ENCODE peak calls at places on chromosome 22, in four cellular contexts. One of them, this sample, is unnamed.

GRCh38 chr22:33472462-33473344 is 414.5 kb upstream of the SYN3 start:
- DNase-seq in sigmoid colon: no peak
- DNase-seq in H1: no peak
- DNase-seq in K562: no peak
- DNase-seq in this sample: no peak

GRCh38 chr22:22692707-22693530 is 48.5 kb downstream of the GGTLC2 start:
- DNase-seq in sigmoid colon: peak
- DNase-seq in H1: peak
- DNase-seq in K562: peak
- DNase-seq in this sample: no peak

GRCh38 chr22:18950141-18950540 is 14.0 kb upstream of the PRODH start:
- DNase-seq in sigmoid colon: peak
- DNase-seq in H1: no peak
- DNase-seq in K562: no peak
- DNase-seq in this sample: no peak

GRCh38 chr22:38623357-38623756 is 32.8 kb downstream of the FAM227A start:
- DNase-seq in sigmoid colon: no peak
- DNase-seq in H1: no peak
- DNase-seq in K562: peak
- DNase-seq in this sample: no peak

GRCh38 chr22:47397673-47398072 is 635.2 kb downstream of the TBC1D22A start:
- DNase-seq in sigmoid colon: no peak
- DNase-seq in H1: no peak
- DNase-seq in K562: no peak
- DNase-seq in this sample: no peak

GRCh38 chr22:39479254-39479653 is 22.4 kb downstream of the MGAT3 start:
- DNase-seq in sigmoid colon: no peak
- DNase-seq in H1: no peak
- DNase-seq in K562: no peak
- DNase-seq in this sample: no peak

GRCh38 chr22:49156662-49157285 is 670.9 kb downstream of the BRD1 start:
- DNase-seq in sigmoid colon: no peak
- DNase-seq in H1: no peak
- DNase-seq in K562: no peak
- DNase-seq in this sample: no peak

GRCh38 chr22:40004836-40005235 is 10.1 kb downstream of the FAM83F start:
- DNase-seq in sigmoid colon: no peak
- DNase-seq in H1: no peak
- DNase-seq in K562: no peak
- DNase-seq in this sample: no peak

GRCh38 chr22:24760708-24761306 is 13.7 kb downstream of the PIWIL3 start:
- DNase-seq in sigmoid colon: no peak
- DNase-seq in H1: no peak
- DNase-seq in K562: no peak
- DNase-seq in this sample: no peak

GRCh38 chr22:20001082-20001638 is 15.5 kb downstream of the ARVCF start:
- DNase-seq in sigmoid colon: no peak
- DNase-seq in H1: no peak
- DNase-seq in K562: no peak
- DNase-seq in this sample: no peak

GRCh38 chr22:39368402-39368801 is 18.6 kb downstream of the SYNGR1 start:
- DNase-seq in sigmoid colon: no peak
- DNase-seq in H1: no peak
- DNase-seq in K562: no peak
- DNase-seq in this sample: no peak

GRCh38 chr22:19821523-19822300 is 33.0 kb downstream of the GNB1L start:
- DNase-seq in sigmoid colon: peak
- DNase-seq in H1: peak
- DNase-seq in K562: no peak
- DNase-seq in this sample: no peak

GRCh38 chr22:37002633-37003032 is 16.6 kb downstream of the TST start:
- DNase-seq in sigmoid colon: no peak
- DNase-seq in H1: no peak
- DNase-seq in K562: no peak
- DNase-seq in this sample: no peak

GRCh38 chr22:20509344-20510047 is 2.1 kb downstream of the MED15 start:
- DNase-seq in sigmoid colon: peak
- DNase-seq in H1: no peak
- DNase-seq in K562: peak
- DNase-seq in this sample: peak

GRCh38 chr22:36319595-36320497 is 66.9 kb downstream of the APOL1 start:
- DNase-seq in sigmoid colon: no peak
- DNase-seq in H1: no peak
- DNase-seq in K562: no peak
- DNase-seq in this sample: no peak

GRCh38 chr22:32331236-32331917 is 26.3 kb upstream of the RFPL3 start:
- DNase-seq in sigmoid colon: no peak
- DNase-seq in H1: peak
- DNase-seq in K562: no peak
- DNase-seq in this sample: no peak

GRCh38 chr22:20422271-20422958 is 15.2 kb downstream of the SCARF2 start:
- DNase-seq in sigmoid colon: peak
- DNase-seq in H1: no peak
- DNase-seq in K562: no peak
- DNase-seq in this sample: no peak

GRCh38 chr22:37162221-37163095 is 12.7 kb upstream of the IL2RB start:
- DNase-seq in sigmoid colon: no peak
- DNase-seq in H1: no peak
- DNase-seq in K562: no peak
- DNase-seq in this sample: no peak

GRCh38 chr22:25084405-25085107 is 115.1 kb upstream of the CRYBB3 start:
- DNase-seq in sigmoid colon: no peak
- DNase-seq in H1: no peak
- DNase-seq in K562: no peak
- DNase-seq in this sample: no peak

GRCh38 chr22:48394787-48395620 is 1432.7 kb downstream of the BRD1 start:
- DNase-seq in sigmoid colon: no peak
- DNase-seq in H1: peak
- DNase-seq in K562: no peak
- DNase-seq in this sample: peak

GRCh38 chr22:33315954-33316353 is 257.8 kb upstream of the SYN3 start:
- DNase-seq in sigmoid colon: no peak
- DNase-seq in H1: no peak
- DNase-seq in K562: no peak
- DNase-seq in this sample: no peak

GRCh38 chr22:24189249-24190158 is 8.2 kb downstream of the SUSD2 start:
- DNase-seq in sigmoid colon: peak
- DNase-seq in H1: peak
- DNase-seq in K562: peak
- DNase-seq in this sample: no peak

GRCh38 chr22:37344735-37345462 is 62.6 kb downstream of the CYTH4 start:
- DNase-seq in sigmoid colon: no peak
- DNase-seq in H1: no peak
- DNase-seq in K562: no peak
- DNase-seq in this sample: no peak

GRCh38 chr22:22787805-22788459 is 99.7 kb upstream of the IGLL5 start:
- DNase-seq in sigmoid colon: no peak
- DNase-seq in H1: peak
- DNase-seq in K562: peak
- DNase-seq in this sample: peak

GRCh38 chr22:36419177-36419911 is 31.6 kb upstream of the MYH9 start:
- DNase-seq in sigmoid colon: peak
- DNase-seq in H1: peak
- DNase-seq in K562: peak
- DNase-seq in this sample: no peak

GRCh38 chr22:44180706-44181032 is at the start of gene PARVG:
- DNase-seq in sigmoid colon: no peak
- DNase-seq in H1: no peak
- DNase-seq in K562: no peak
- DNase-seq in this sample: no peak

GRCh38 chr22:49713003-49713402 is 114.7 kb downstream of the BRD1 start:
- DNase-seq in sigmoid colon: no peak
- DNase-seq in H1: no peak
- DNase-seq in K562: no peak
- DNase-seq in this sample: no peak

GRCh38 chr22:17629167-17629489 is 579 bp upstream of the ATP6V1E1 start:
- DNase-seq in sigmoid colon: no peak
- DNase-seq in H1: no peak
- DNase-seq in K562: peak
- DNase-seq in this sample: no peak

GRCh38 chr22:38083931-38084631 is at the start of gene SLC16A8:
- DNase-seq in sigmoid colon: no peak
- DNase-seq in H1: no peak
- DNase-seq in K562: no peak
- DNase-seq in this sample: no peak

GRCh38 chr22:38881464-38881871 is 9.5 kb upstream of the CBX6 start:
- DNase-seq in sigmoid colon: peak
- DNase-seq in H1: no peak
- DNase-seq in K562: no peak
- DNase-seq in this sample: no peak

GRCh38 chr22:48938741-48939140 is 888.9 kb downstream of the BRD1 start:
- DNase-seq in sigmoid colon: peak
- DNase-seq in H1: peak
- DNase-seq in K562: no peak
- DNase-seq in this sample: no peak

GRCh38 chr22:38824587-38824986 is 19.2 kb downstream of the NPTXR start:
- DNase-seq in sigmoid colon: peak
- DNase-seq in H1: peak
- DNase-seq in K562: peak
- DNase-seq in this sample: no peak

GRCh38 chr22:20951932-20952380 is 15.1 kb upstream of the AIFM3 start:
- DNase-seq in sigmoid colon: no peak
- DNase-seq in H1: no peak
- DNase-seq in K562: no peak
- DNase-seq in this sample: no peak

GRCh38 chr22:23521442-23522113 is 58.5 kb downstream of the IGLL1 start:
- DNase-seq in sigmoid colon: peak
- DNase-seq in H1: peak
- DNase-seq in K562: peak
- DNase-seq in this sample: peak

GRCh38 chr22:38741166-38741565 is 14.6 kb downstream of the SUN2 start:
- DNase-seq in sigmoid colon: no peak
- DNase-seq in H1: no peak
- DNase-seq in K562: no peak
- DNase-seq in this sample: no peak

DNA sequence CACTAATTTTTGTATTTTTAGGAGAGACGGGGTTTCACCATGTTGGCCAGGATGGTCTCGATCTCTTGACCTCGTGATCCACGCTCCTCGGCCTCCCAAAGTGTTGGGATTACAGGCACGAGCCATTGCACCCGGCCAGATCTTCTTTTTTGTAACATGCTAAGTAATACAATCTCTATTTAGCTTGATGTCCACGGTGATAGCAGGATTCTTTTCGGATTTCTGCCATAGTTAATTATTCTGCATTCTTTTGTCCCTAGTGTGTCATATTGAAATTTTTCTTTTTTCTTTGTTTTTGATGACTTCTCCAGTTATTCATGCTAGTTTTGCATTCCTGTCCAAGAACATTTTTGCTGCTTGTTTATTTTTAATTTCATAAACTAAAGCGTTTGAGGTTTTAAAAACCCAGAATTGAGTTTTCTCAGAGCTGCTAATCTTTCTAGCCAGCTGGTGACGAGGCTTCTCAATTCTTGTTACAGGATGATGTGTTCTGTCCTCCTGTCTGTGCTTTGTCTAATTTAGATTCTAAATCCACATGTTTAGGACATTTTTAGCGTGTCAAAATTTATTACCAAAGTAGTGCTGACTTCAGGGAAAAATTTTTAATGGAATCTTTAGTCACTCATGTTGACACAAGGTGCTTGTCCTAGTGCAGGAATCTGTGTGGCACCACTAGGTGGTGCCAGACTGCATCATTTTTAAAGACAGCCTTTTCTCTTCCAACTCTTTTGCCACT is 21.8 kb downstream of the NF2 start:
- DNase-seq in sigmoid colon: peak
- DNase-seq in H1: no peak
- DNase-seq in K562: peak
- DNase-seq in this sample: no peak
- TF ChIP-seq POLR2AphosphoS5 in sigmoid colon: peak
- TF ChIP-seq POLR2AphosphoS5 in H1: no peak
- TF ChIP-seq POLR2AphosphoS5 in K562: no peak
- TF ChIP-seq POLR2AphosphoS5 in this sample: no peak

GRCh38 chr22:27903805-27904473 is 15.1 kb downstream of the PITPNB start:
- DNase-seq in sigmoid colon: no peak
- DNase-seq in H1: no peak
- DNase-seq in K562: no peak
- DNase-seq in this sample: no peak
- TF ChIP-seq EP300 in sigmoid colon: no peak
- TF ChIP-seq EP300 in H1: no peak
- TF ChIP-seq EP300 in K562: no peak
- TF ChIP-seq EP300 in this sample: no peak

GRCh38 chr22:26481112-26481693 is 2.4 kb downstream of the HPS4 start:
- DNase-seq in sigmoid colon: no peak
- DNase-seq in H1: no peak
- DNase-seq in K562: no peak
- DNase-seq in this sample: no peak

GRCh38 chr22:26479792-26480610 is 3.6 kb downstream of the HPS4 start:
- DNase-seq in sigmoid colon: no peak
- DNase-seq in H1: no peak
- DNase-seq in K562: no peak
- DNase-seq in this sample: no peak

GRCh38 chr22:26480611-26480932 is 3.0 kb downstream of the HPS4 start:
- DNase-seq in sigmoid colon: no peak
- DNase-seq in H1: no peak
- DNase-seq in K562: no peak
- DNase-seq in this sample: no peak

GRCh38 chr22:26477341-26477731 is 6.2 kb downstream of the HPS4 start:
- DNase-seq in sigmoid colon: no peak
- DNase-seq in H1: no peak
- DNase-seq in K562: no peak
- DNase-seq in this sample: no peak

GRCh38 chr22:26479043-26479791 is 4.4 kb downstream of the HPS4 start:
- DNase-seq in sigmoid colon: no peak
- DNase-seq in H1: no peak
- DNase-seq in K562: peak
- DNase-seq in this sample: no peak
- H3K4me3 ChIP-seq in sigmoid colon: no peak
- H3K4me3 ChIP-seq in H1: peak
- H3K4me3 ChIP-seq in K562: peak
- H3K4me3 ChIP-seq in this sample: no peak

GRCh38 chr22:30634477-30635233 is 926 bp upstream of the SLC35E4 start:
- DNase-seq in sigmoid colon: peak
- DNase-seq in H1: peak
- DNase-seq in K562: peak
- DNase-seq in this sample: peak
- TF ChIP-seq POLR2AphosphoS5 in sigmoid colon: peak
- TF ChIP-seq POLR2AphosphoS5 in H1: no peak
- TF ChIP-seq POLR2AphosphoS5 in K562: no peak
- TF ChIP-seq POLR2AphosphoS5 in this sample: peak

GRCh38 chr22:45309422-45310227 is at the start of gene FAM118A:
- DNase-seq in sigmoid colon: peak
- DNase-seq in H1: peak
- DNase-seq in K562: peak
- DNase-seq in this sample: peak
- TF ChIP-seq EP300 in sigmoid colon: no peak
- TF ChIP-seq EP300 in H1: no peak
- TF ChIP-seq EP300 in K562: no peak
- TF ChIP-seq EP300 in this sample: no peak

GRCh38 chr22:42439821-42440674 is 7.8 kb upstream of the NFAM1 start:
- DNase-seq in sigmoid colon: no peak
- DNase-seq in H1: no peak
- DNase-seq in K562: no peak
- DNase-seq in this sample: no peak
- H3K4me3 ChIP-seq in sigmoid colon: no peak
- H3K4me3 ChIP-seq in H1: no peak
- H3K4me3 ChIP-seq in K562: no peak
- H3K4me3 ChIP-seq in this sample: peak

GRCh38 chr22:41448189-41448808 is 1.7 kb upstream of the TOB2 start:
- DNase-seq in sigmoid colon: peak
- DNase-seq in H1: peak
- DNase-seq in K562: peak
- DNase-seq in this sample: peak
- TF ChIP-seq POLR2AphosphoS5 in sigmoid colon: peak
- TF ChIP-seq POLR2AphosphoS5 in H1: peak
- TF ChIP-seq POLR2AphosphoS5 in K562: peak
- TF ChIP-seq POLR2AphosphoS5 in this sample: peak

This sample was measured in esophagus muscularis mucosa.